ENCODE peak calls at places on chromosomes 6 and 20, in seven cellular contexts. One of them, this sample, is unnamed.

GRCh38 chr6:54493138-54493537 is 184.9 kb downstream of the TINAG start:
- DNase-seq in adrenal gland: no peak
- DNase-seq in HCT116: peak; percentile 29
- DNase-seq in ovary: no peak
- DNase-seq in HepG2: no peak
- DNase-seq in GM12878: no peak
- DNase-seq in prostate gland: no peak
- DNase-seq in this sample: no peak

GRCh38 chr20:19047040-19047950 is 165.1 kb upstream of the SLC24A3 start:
- DNase-seq in adrenal gland: no peak
- DNase-seq in HCT116: no peak
- DNase-seq in ovary: peak; percentile 37
- DNase-seq in HepG2: no peak
- DNase-seq in GM12878: no peak
- DNase-seq in prostate gland: peak; percentile 82
- DNase-seq in this sample: no peak

GRCh38 chr6:14488185-14488584 is 370.6 kb downstream of the CD83 start:
- DNase-seq in adrenal gland: no peak
- DNase-seq in HCT116: no peak
- DNase-seq in ovary: no peak
- DNase-seq in HepG2: no peak
- DNase-seq in GM12878: no peak
- DNase-seq in prostate gland: no peak
- DNase-seq in this sample: peak; percentile 26

GRCh38 chr20:50456452-50457324 is 53.5 kb upstream of the PTPN1 start:
- DNase-seq in adrenal gland: no peak
- DNase-seq in HCT116: no peak
- DNase-seq in ovary: no peak
- DNase-seq in HepG2: no peak
- DNase-seq in GM12878: no peak
- DNase-seq in prostate gland: no peak
- DNase-seq in this sample: no peak

GRCh38 chr20:10547276-10548114 is 112.4 kb downstream of the SLX4IP start:
- DNase-seq in adrenal gland: no peak
- DNase-seq in HCT116: no peak
- DNase-seq in ovary: no peak
- DNase-seq in HepG2: no peak
- DNase-seq in GM12878: no peak
- DNase-seq in prostate gland: no peak
- DNase-seq in this sample: no peak

GRCh38 chr6:116847234-116847633 is 18.4 kb upstream of the GPRC6A start:
- DNase-seq in adrenal gland: no peak
- DNase-seq in HCT116: peak; percentile 35
- DNase-seq in ovary: no peak
- DNase-seq in HepG2: peak; percentile 59
- DNase-seq in GM12878: no peak
- DNase-seq in prostate gland: no peak
- DNase-seq in this sample: no peak

GRCh38 chr6:137867685-137868509 is 838 bp downstream of the TNFAIP3 start:
- DNase-seq in adrenal gland: peak; percentile 36
- DNase-seq in HCT116: no peak
- DNase-seq in ovary: no peak
- DNase-seq in HepG2: no peak
- DNase-seq in GM12878: no peak
- DNase-seq in prostate gland: peak; percentile 28
- DNase-seq in this sample: peak; percentile 52

GRCh38 chr6:74879234-74879633 is 326.6 kb downstream of the COL12A1 start:
- DNase-seq in adrenal gland: no peak
- DNase-seq in HCT116: no peak
- DNase-seq in ovary: peak; percentile 21
- DNase-seq in HepG2: no peak
- DNase-seq in GM12878: no peak
- DNase-seq in prostate gland: no peak
- DNase-seq in this sample: no peak

GRCh38 chr6:10759312-10759839 is 11.8 kb downstream of the TMEM14B start:
- DNase-seq in adrenal gland: no peak
- DNase-seq in HCT116: peak; percentile 89
- DNase-seq in ovary: no peak
- DNase-seq in HepG2: peak; percentile 88
- DNase-seq in GM12878: no peak
- DNase-seq in prostate gland: no peak
- DNase-seq in this sample: no peak

GRCh38 chr6:69895396-69895795 is 29.0 kb downstream of the COL19A1 start:
- DNase-seq in adrenal gland: no peak
- DNase-seq in HCT116: no peak
- DNase-seq in ovary: no peak
- DNase-seq in HepG2: no peak
- DNase-seq in GM12878: no peak
- DNase-seq in prostate gland: no peak
- DNase-seq in this sample: no peak

GRCh38 chr6:169371344-169372144 is 117.9 kb upstream of the THBS2 start:
- DNase-seq in adrenal gland: no peak
- DNase-seq in HCT116: peak; percentile 12
- DNase-seq in ovary: no peak
- DNase-seq in HepG2: peak; percentile 50
- DNase-seq in GM12878: no peak
- DNase-seq in prostate gland: no peak
- DNase-seq in this sample: peak; percentile 52

GRCh38 chr20:2747676-2748235 is 52.7 kb downstream of the CPXM1 start:
- DNase-seq in adrenal gland: no peak
- DNase-seq in HCT116: no peak
- DNase-seq in ovary: no peak
- DNase-seq in HepG2: no peak
- DNase-seq in GM12878: no peak
- DNase-seq in prostate gland: no peak
- DNase-seq in this sample: no peak

GRCh38 chr6:29552512-29553051 is 7.0 kb downstream of the UBD start:
- DNase-seq in adrenal gland: no peak
- DNase-seq in HCT116: peak; percentile 21
- DNase-seq in ovary: no peak
- DNase-seq in HepG2: no peak
- DNase-seq in GM12878: peak; percentile 56
- DNase-seq in prostate gland: no peak
- DNase-seq in this sample: no peak

GRCh38 chr6:24931296-24931695 is 4.5 kb downstream of the RIPOR2 start:
- DNase-seq in adrenal gland: no peak
- DNase-seq in HCT116: no peak
- DNase-seq in ovary: no peak
- DNase-seq in HepG2: no peak
- DNase-seq in GM12878: no peak
- DNase-seq in prostate gland: no peak
- DNase-seq in this sample: no peak

GRCh38 chr6:148738939-148739821 is 7.7 kb upstream of the UST start:
- DNase-seq in adrenal gland: no peak
- DNase-seq in HCT116: no peak
- DNase-seq in ovary: no peak
- DNase-seq in HepG2: no peak
- DNase-seq in GM12878: no peak
- DNase-seq in prostate gland: no peak
- DNase-seq in this sample: no peak

GRCh38 chr20:19750907-19751636 is 7.0 kb upstream of the RIN2 start:
- DNase-seq in adrenal gland: no peak
- DNase-seq in HCT116: no peak
- DNase-seq in ovary: no peak
- DNase-seq in HepG2: no peak
- DNase-seq in GM12878: no peak
- DNase-seq in prostate gland: peak; percentile 62
- DNase-seq in this sample: no peak

GRCh38 chr6:74075323-74075722 is 379.3 kb downstream of the CD109 start:
- DNase-seq in adrenal gland: no peak
- DNase-seq in HCT116: no peak
- DNase-seq in ovary: no peak
- DNase-seq in HepG2: no peak
- DNase-seq in GM12878: no peak
- DNase-seq in prostate gland: no peak
- DNase-seq in this sample: no peak

GRCh38 chr6:64224819-64225218 is 589.2 kb downstream of the PHF3 start:
- DNase-seq in adrenal gland: no peak
- DNase-seq in HCT116: no peak
- DNase-seq in ovary: no peak
- DNase-seq in HepG2: no peak
- DNase-seq in GM12878: no peak
- DNase-seq in prostate gland: no peak
- DNase-seq in this sample: no peak

GRCh38 chr6:139230421-139230840 is 61.4 kb downstream of the TXLNB start:
- DNase-seq in adrenal gland: no peak
- DNase-seq in HCT116: no peak
- DNase-seq in ovary: no peak
- DNase-seq in HepG2: no peak
- DNase-seq in GM12878: no peak
- DNase-seq in prostate gland: peak; percentile 15
- DNase-seq in this sample: no peak

GRCh38 chr6:105120570-105120969 is 59.2 kb downstream of the POPDC3 start:
- DNase-seq in adrenal gland: no peak
- DNase-seq in HCT116: no peak
- DNase-seq in ovary: no peak
- DNase-seq in HepG2: no peak
- DNase-seq in GM12878: no peak
- DNase-seq in prostate gland: no peak
- DNase-seq in this sample: no peak

GRCh38 chr6:134267917-134268361 is 50.0 kb downstream of the SGK1 start:
- DNase-seq in adrenal gland: no peak
- DNase-seq in HCT116: no peak
- DNase-seq in ovary: peak; percentile 52
- DNase-seq in HepG2: peak; percentile 19
- DNase-seq in GM12878: no peak
- DNase-seq in prostate gland: peak; percentile 76
- DNase-seq in this sample: peak; percentile 24

GRCh38 chr6:43291708-43292107 is 6.4 kb upstream of the SLC22A7 start:
- DNase-seq in adrenal gland: no peak
- DNase-seq in HCT116: no peak
- DNase-seq in ovary: no peak
- DNase-seq in HepG2: no peak
- DNase-seq in GM12878: no peak
- DNase-seq in prostate gland: no peak
- DNase-seq in this sample: no peak
- H3K4me1 ChIP-seq in adrenal gland: peaks cover 9% of the 10 kb centered on the region
- H3K4me1 ChIP-seq in HCT116: no peaks in the 10 kb centered on the region
- H3K4me1 ChIP-seq in ovary: no peaks in the 10 kb centered on the region
- H3K4me1 ChIP-seq in HepG2: peaks cover 96% of the 10 kb centered on the region
- H3K4me1 ChIP-seq in GM12878: no peaks in the 10 kb centered on the region
- H3K4me1 ChIP-seq in prostate gland: no peaks in the 10 kb centered on the region
- H3K4me1 ChIP-seq in this sample: no peaks in the 10 kb centered on the region

DNA sequence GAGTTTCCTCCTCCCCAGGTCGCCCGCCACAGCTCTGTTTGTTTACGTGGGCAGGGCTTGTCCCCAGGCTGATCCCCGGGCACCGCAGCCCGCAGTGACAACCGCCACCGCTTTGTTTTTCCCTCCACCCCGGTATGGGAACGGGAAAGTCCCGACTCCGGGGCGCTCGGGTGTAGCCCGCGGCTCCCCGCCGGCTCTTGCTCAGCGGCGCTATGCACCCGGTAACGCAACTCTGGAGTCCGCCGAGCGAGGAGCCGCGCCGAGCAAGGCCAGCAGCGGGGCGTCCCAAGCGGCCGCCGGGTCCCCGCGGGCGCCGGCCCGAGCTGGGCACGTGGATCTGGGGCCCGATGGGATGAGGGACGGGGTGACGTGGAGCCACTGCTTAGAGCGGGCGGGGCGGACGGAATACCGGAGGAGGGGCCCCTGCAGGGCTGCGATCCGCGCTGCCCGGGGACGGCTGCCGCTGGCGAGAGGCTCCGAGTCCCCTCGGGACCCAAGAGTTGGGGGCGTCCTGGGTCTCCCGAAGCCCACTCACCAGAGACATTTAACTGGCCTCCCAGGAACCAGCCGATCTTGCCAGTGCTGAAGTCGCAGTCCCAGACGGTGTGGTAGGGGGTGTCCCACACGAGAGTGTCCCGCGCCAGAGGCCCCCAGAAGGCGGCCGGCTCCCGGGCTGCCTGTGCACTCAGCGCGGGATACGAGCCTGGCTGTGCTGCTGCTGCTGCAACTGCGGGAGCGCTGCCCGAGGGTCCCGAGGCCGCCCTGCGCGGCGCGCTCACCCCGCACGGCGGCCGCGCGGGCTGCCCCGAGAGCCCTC is 497 bp downstream of the ACSS1 start:
- DNase-seq in adrenal gland: peak; percentile 69
- DNase-seq in HCT116: no peak
- DNase-seq in ovary: peak; percentile 68
- DNase-seq in HepG2: no peak
- DNase-seq in GM12878: no peak
- DNase-seq in prostate gland: peak; percentile 69
- DNase-seq in this sample: peak; percentile 94
- TF ChIP-seq POLR2A in adrenal gland: peak; percentile 51
- TF ChIP-seq POLR2A in HCT116: no peak
- TF ChIP-seq POLR2A in ovary: peak; percentile 34
- TF ChIP-seq POLR2A in HepG2: peak; percentile 62
- TF ChIP-seq POLR2A in GM12878: peak; percentile 74
- TF ChIP-seq POLR2A in prostate gland: peak; percentile 35
- TF ChIP-seq POLR2A in this sample: peak; percentile 43

GRCh38 chr6:1381397-1382330 is 7.7 kb upstream of the FOXF2 start:
- DNase-seq in adrenal gland: peak; percentile 55
- DNase-seq in HCT116: no peak
- DNase-seq in ovary: peak; percentile 28
- DNase-seq in HepG2: no peak
- DNase-seq in GM12878: no peak
- DNase-seq in prostate gland: no peak
- DNase-seq in this sample: peak; percentile 95
- H3K4me1 ChIP-seq in adrenal gland: peaks cover 29% of the 10 kb centered on the region
- H3K4me1 ChIP-seq in HCT116: no peaks in the 10 kb centered on the region
- H3K4me1 ChIP-seq in ovary: peaks cover 3% of the 10 kb centered on the region
- H3K4me1 ChIP-seq in HepG2: peaks cover 21% of the 10 kb centered on the region
- H3K4me1 ChIP-seq in GM12878: no peaks in the 10 kb centered on the region
- H3K4me1 ChIP-seq in prostate gland: no peaks in the 10 kb centered on the region
- H3K4me1 ChIP-seq in this sample: peaks cover 52% of the 10 kb centered on the region

GRCh38 chr6:166692723-166693302 is 65.8 kb upstream of the RPS6KA2 start:
- DNase-seq in adrenal gland: no peak
- DNase-seq in HCT116: no peak
- DNase-seq in ovary: no peak
- DNase-seq in HepG2: no peak
- DNase-seq in GM12878: no peak
- DNase-seq in prostate gland: no peak
- DNase-seq in this sample: no peak

GRCh38 chr6:166693880-166694279 is 66.8 kb upstream of the RPS6KA2 start:
- DNase-seq in adrenal gland: no peak
- DNase-seq in HCT116: peak; percentile 67
- DNase-seq in ovary: no peak
- DNase-seq in HepG2: no peak
- DNase-seq in GM12878: no peak
- DNase-seq in prostate gland: no peak
- DNase-seq in this sample: peak; percentile 39

GRCh38 chr6:166688901-166689300 is 61.9 kb upstream of the RPS6KA2 start:
- DNase-seq in adrenal gland: no peak
- DNase-seq in HCT116: no peak
- DNase-seq in ovary: no peak
- DNase-seq in HepG2: no peak
- DNase-seq in GM12878: no peak
- DNase-seq in prostate gland: no peak
- DNase-seq in this sample: no peak

GRCh38 chr6:166691741-166692140 is 64.7 kb upstream of the RPS6KA2 start:
- DNase-seq in adrenal gland: no peak
- DNase-seq in HCT116: no peak
- DNase-seq in ovary: no peak
- DNase-seq in HepG2: no peak
- DNase-seq in GM12878: no peak
- DNase-seq in prostate gland: no peak
- DNase-seq in this sample: no peak

DNA sequence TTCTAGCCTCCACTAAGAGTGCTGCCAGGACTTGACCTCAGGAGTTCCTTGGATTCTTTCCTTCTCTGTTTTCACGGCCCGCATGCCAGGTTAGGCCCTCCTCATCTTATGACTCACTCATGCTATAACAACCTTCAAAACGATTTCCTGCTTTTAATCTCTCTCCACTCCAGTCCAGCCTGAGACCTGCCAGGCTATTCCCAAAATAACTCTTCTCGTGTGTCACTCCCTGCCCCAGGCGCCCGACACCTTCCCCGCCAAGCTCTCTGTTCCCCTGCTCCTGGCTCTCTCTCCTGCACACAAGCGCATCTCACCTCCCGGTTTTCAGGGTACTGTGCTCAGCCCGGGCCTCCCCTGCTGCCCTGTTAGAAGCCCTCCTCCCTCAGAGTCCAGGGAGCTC is 64.1 kb upstream of the RPS6KA2 start:
- DNase-seq in adrenal gland: no peak
- DNase-seq in HCT116: peak; percentile 81
- DNase-seq in ovary: no peak
- DNase-seq in HepG2: no peak
- DNase-seq in GM12878: no peak
- DNase-seq in prostate gland: no peak
- DNase-seq in this sample: peak; percentile 64
- TF ChIP-seq POLR2A in adrenal gland: no peak
- TF ChIP-seq POLR2A in HCT116: no peak
- TF ChIP-seq POLR2A in ovary: no peak
- TF ChIP-seq POLR2A in HepG2: no peak
- TF ChIP-seq POLR2A in GM12878: no peak
- TF ChIP-seq POLR2A in prostate gland: no peak
- TF ChIP-seq POLR2A in this sample: no peak